ENCODE peak calls at places on chromosomes 16 and 17, in seven cellular contexts. R, G, W, V, U, X and B are unnamed samples.

GRCh38 chr17:8066841-8067775 is 20.4 kb downstream of the ALOX12B start:
- DNase-seq in G (no peak), V (no peak), U (no peak), R (no peak), W (no peak), X (no peak), B (no peak)

GRCh38 chr16:9658586-9658985 is 523.6 kb downstream of the GRIN2A start:
- DNase-seq in V (no peak), W (no peak), G (no peak), U (no peak), R (no peak), X (no peak), B (no peak)

GRCh38 chr16:700684-701584 is 4.7 kb downstream of the FBXL16 start:
- DNase-seq in G (peak), R (no peak), X (peak), U (no peak), V (no peak), W (peak), B (no peak)

GRCh38 chr16:78566397-78567073 is 467.1 kb downstream of the WWOX start:
- DNase-seq in V (no peak), R (no peak), U (no peak), G (no peak), X (no peak), W (no peak), B (no peak)

GRCh38 chr17:6261496-6261895 is 173.4 kb downstream of the AIPL1 start:
- DNase-seq in X (no peak), G (no peak), R (no peak), W (no peak), U (no peak), V (no peak), B (no peak)

GRCh38 chr16:70715113-70715711 is 29.4 kb upstream of the MTSS2 start:
- DNase-seq in X (no peak), G (no peak), V (peak), R (peak), W (no peak), U (no peak), B (no peak)

GRCh38 chr17:63696381-63696961 is 3.5 kb downstream of the LIMD2 start:
- DNase-seq in X (no peak), R (peak), W (peak), U (no peak), V (no peak), G (no peak), B (no peak)

GRCh38 chr17:43094129-43094834 is 30.9 kb downstream of the BRCA1 start:
- DNase-seq in U (no peak), V (no peak), W (no peak), R (peak), G (no peak), X (no peak), B (no peak)

GRCh38 chr17:42182927-42183734 is 2.1 kb downstream of the HCRT start:
- DNase-seq in V (no peak), G (no peak), R (peak), X (no peak), W (no peak), U (no peak), B (no peak)

GRCh38 chr17:82475458-82475857 is 16.9 kb downstream of the NARF start:
- DNase-seq in U (no peak), R (no peak), W (no peak), G (no peak), V (no peak), X (no peak), B (no peak)

GRCh38 chr16:68291227-68291626 is 19.5 kb downstream of the SLC7A6OS start:
- DNase-seq in G (no peak), U (no peak), R (no peak), X (no peak), W (no peak), V (no peak), B (no peak)

GRCh38 chr16:25922438-25922837 is 230.7 kb downstream of the HS3ST4 start:
- DNase-seq in X (no peak), R (no peak), G (no peak), U (no peak), V (no peak), W (no peak), B (no peak)

GRCh38 chr16:7013990-7014389 is 318.7 kb upstream of the RBFOX1 start:
- DNase-seq in X (no peak), V (no peak), G (no peak), R (no peak), W (no peak), U (no peak), B (no peak)

GRCh38 chr16:5326395-5326794 is 228.8 kb upstream of the EEF2KMT start:
- DNase-seq in U (no peak), R (no peak), W (no peak), X (no peak), V (no peak), G (no peak), B (no peak)

GRCh38 chr17:49708515-49709161 is 874 bp upstream of the SLC35B1 start:
- DNase-seq in G (no peak), U (no peak), W (no peak), V (no peak), X (no peak), R (peak), B (no peak)

GRCh38 chr16:29899516-29900101 is at the start of gene SEZ6L2:
- DNase-seq in U (peak), R (peak), G (no peak), V (peak), W (peak), X (peak), B (peak)

GRCh38 chr16:65655802-65656201 is 533.9 kb upstream of the CDH11 start:
- DNase-seq in G (no peak), X (no peak), W (no peak), V (no peak), R (no peak), U (no peak), B (no peak)

GRCh38 chr17:39777534-39778365 is 40.0 kb downstream of the GRB7 start:
- DNase-seq in X (no peak), V (no peak), U (no peak), R (no peak), W (no peak), G (no peak), B (no peak)

GRCh38 chr16:84548971-84549844 is 44.7 kb upstream of the MEAK7 start:
- DNase-seq in V (no peak), G (peak), U (no peak), W (no peak), X (no peak), R (no peak), B (no peak)

GRCh38 chr16:49416276-49416675 is 42.7 kb downstream of the C16orf78 start:
- DNase-seq in W (no peak), G (no peak), V (no peak), X (no peak), U (no peak), R (no peak), B (no peak)

GRCh38 chr16:55302635-55303034 is 21.4 kb upstream of the IRX6 start:
- DNase-seq in U (no peak), R (no peak), V (no peak), X (no peak), G (no peak), W (peak), B (no peak)

GRCh38 chr17:74646231-74646630 is 22.7 kb upstream of the CD300E start:
- DNase-seq in X (no peak), G (no peak), V (no peak), U (no peak), R (no peak), W (no peak), B (no peak)

GRCh38 chr16:27718136-27718766 is 168.3 kb downstream of the KATNIP start:
- DNase-seq in W (no peak), U (no peak), X (no peak), G (no peak), R (no peak), V (no peak), B (no peak)

GRCh38 chr17:44533533-44534246 is 23.6 kb upstream of the FZD2 start:
- DNase-seq in R (peak), W (peak), V (peak), G (peak), X (peak), U (peak), B (peak)

GRCh38 chr17:45121055-45121454 is 11.3 kb downstream of the PLCD3 start:
- DNase-seq in G (no peak), V (no peak), R (no peak), W (no peak), X (no peak), U (no peak), B (no peak)

GRCh38 chr16:49833055-49833454 is 22.9 kb downstream of the ZNF423 start:
- DNase-seq in R (no peak), G (no peak), U (no peak), V (no peak), W (no peak), X (no peak), B (no peak)

GRCh38 chr16:65445313-65446260 is 323.7 kb upstream of the CDH11 start:
- DNase-seq in U (no peak), R (no peak), V (no peak), G (no peak), X (no peak), W (no peak), B (no peak)

GRCh38 chr17:56913000-56913866 is 616 bp downstream of the TRIM25 start:
- DNase-seq in X (no peak), U (no peak), W (peak), R (no peak), V (peak), G (no peak), B (no peak)

GRCh38 chr16:86261379-86261778 is 248.9 kb upstream of the FOXF1 start:
- DNase-seq in W (peak), V (no peak), U (no peak), R (no peak), G (no peak), X (no peak), B (no peak)

GRCh38 chr16:75460441-75460840 is 4.0 kb downstream of the TMEM170A start:
- DNase-seq in W (no peak), R (no peak), X (no peak), G (no peak), U (no peak), V (no peak), B (no peak)

GRCh38 chr16:24309222-24309905 is 53.2 kb downstream of the CACNG3 start:
- DNase-seq in X (no peak), V (no peak), G (peak), U (no peak), W (no peak), R (peak), B (no peak)

GRCh38 chr17:80718428-80718827 is 173.8 kb downstream of the RPTOR start:
- DNase-seq in W (no peak), V (no peak), R (no peak), G (no peak), U (no peak), X (no peak), B (no peak)